ENCODE peak calls at places on chromosomes 1 and 21, in nine cellular contexts. X is transverse colon, T is suprapubic skin, A is GM12891, U is endothelial cell of umbilical vein, R is prostate gland, Y is K562, F is stomach, L is upper lobe of left lung. I is an unnamed sample.

GRCh38 chr1:115674011-115674410 is 32.2 kb downstream of the VANGL1 start:
- DNase-seq in F (no peak), X (no peak), A (no peak), L (no peak), T (no peak), R (no peak), U (no peak), Y (no peak), I (no peak)

GRCh38 chr1:116852367-116852766 is 57.3 kb upstream of the PTGFRN start:
- DNase-seq in F (no peak), L (no peak), A (no peak), Y (no peak), X (no peak), U (no peak), R (no peak), T (no peak), I (no peak)

GRCh38 chr1:67134692-67135091 is at the start of gene C1orf141:
- DNase-seq in X (no peak), Y (no peak), U (peak), L (peak), F (no peak), T (no peak), R (no peak), A (no peak), I (no peak)

GRCh38 chr1:193458628-193459027 is 272.2 kb upstream of the B3GALT2 start:
- DNase-seq in T (no peak), A (no peak), R (no peak), F (no peak), U (no peak), L (no peak), X (no peak), Y (no peak), I (no peak)

GRCh38 chr1:59046730-59047157 is 250.2 kb upstream of the FGGY start:
- DNase-seq in X (peak), T (no peak), R (peak), L (no peak), A (peak), U (peak), Y (no peak), F (peak), I (peak)

GRCh38 chr1:33029921-33030320 is 6.8 kb downstream of the AK2 start:
- DNase-seq in A (no peak), T (no peak), R (no peak), F (no peak), Y (no peak), U (no peak), L (no peak), X (no peak), I (no peak)

GRCh38 chr1:93029317-93029716 is 49.8 kb upstream of the MTF2 start:
- DNase-seq in X (no peak), T (no peak), A (no peak), U (no peak), L (no peak), F (no peak), Y (no peak), R (no peak), I (no peak)

GRCh38 chr1:93352376-93352775 is 6.7 kb downstream of the DR1 start:
- DNase-seq in F (no peak), T (no peak), A (no peak), U (no peak), R (no peak), L (no peak), X (no peak), Y (no peak), I (no peak)

GRCh38 chr1:236523704-236524141 is at the start of gene LGALS8:
- DNase-seq in F (peak), A (peak), Y (peak), R (peak), L (peak), U (peak), X (peak), T (peak), I (peak)
- TF ChIP-seq POLR2AphosphoS5 in F (peak), A (no peak), Y (peak), R (peak), L (peak), U (no peak), X (peak), T (peak), I (no peak)

GRCh38 chr1:88433556-88433955 is 250.5 kb upstream of the PKN2 start:
- DNase-seq in T (no peak), A (no peak), F (no peak), L (no peak), Y (no peak), R (no peak), X (no peak), U (no peak), I (no peak)
- TF ChIP-seq POLR2A in T (no peak), A (no peak), F (no peak), L (no peak), Y (no peak), R (no peak), X (no peak), U (no peak), I (no peak)

DNA sequence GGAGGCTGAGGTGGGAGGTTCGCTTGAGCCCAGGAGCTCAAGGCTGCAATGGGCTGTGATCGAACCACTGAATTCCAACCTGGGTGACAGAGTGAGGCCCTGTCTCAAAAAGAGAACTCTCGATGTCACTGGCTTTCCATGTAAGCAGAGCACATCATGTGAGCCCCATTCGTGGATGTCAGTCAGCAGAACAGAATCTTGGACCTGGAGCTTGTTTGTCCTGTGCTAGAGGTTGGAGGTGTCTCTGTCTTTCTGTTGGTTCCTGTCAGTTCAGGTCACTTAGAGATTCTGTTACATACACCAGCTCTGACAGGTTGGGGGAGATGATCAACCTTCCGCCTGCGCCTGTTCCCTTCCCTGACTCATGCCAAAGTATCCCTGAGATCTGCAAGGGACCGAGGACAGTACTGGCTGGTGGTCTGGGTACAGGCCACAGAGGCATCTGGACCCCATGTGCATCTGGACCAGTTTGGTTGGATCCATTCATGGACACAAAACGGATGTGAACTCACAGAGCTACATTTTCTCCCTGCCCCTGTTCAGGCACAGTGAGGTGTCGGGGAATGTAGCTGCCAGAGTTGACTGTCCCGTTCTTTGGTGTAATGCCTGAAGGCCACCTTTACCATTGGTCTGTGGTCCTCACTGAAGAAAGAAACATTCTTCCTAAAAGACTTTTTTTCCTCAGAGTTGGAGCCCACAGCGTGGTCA is 10.0 kb downstream of the ARF1 start:
- DNase-seq in R (no peak), U (no peak), Y (no peak), X (no peak), F (peak), A (no peak), T (no peak), L (no peak), I (no peak)
- TF ChIP-seq POLR2AphosphoS5 in R (no peak), U (no peak), Y (peak), X (no peak), F (no peak), A (peak), T (no peak), L (no peak), I (peak)

GRCh38 chr1:169745015-169745861 is 11.4 kb upstream of the SELE start:
- DNase-seq in Y (no peak), L (no peak), R (no peak), X (no peak), A (no peak), T (no peak), U (peak), F (no peak), I (no peak)
- TF ChIP-seq POLR2A in Y (no peak), L (no peak), R (no peak), X (no peak), A (no peak), T (no peak), U (no peak), F (no peak), I (no peak)

GRCh38 chr1:156840186-156840585 is 18.7 kb downstream of the INSRR start:
- DNase-seq in R (no peak), Y (no peak), F (no peak), L (no peak), X (no peak), T (no peak), A (no peak), U (no peak), I (no peak)
- TF ChIP-seq POLR2AphosphoS5 in R (no peak), Y (no peak), F (no peak), L (no peak), X (no peak), T (no peak), A (no peak), U (no peak), I (no peak)

DNA sequence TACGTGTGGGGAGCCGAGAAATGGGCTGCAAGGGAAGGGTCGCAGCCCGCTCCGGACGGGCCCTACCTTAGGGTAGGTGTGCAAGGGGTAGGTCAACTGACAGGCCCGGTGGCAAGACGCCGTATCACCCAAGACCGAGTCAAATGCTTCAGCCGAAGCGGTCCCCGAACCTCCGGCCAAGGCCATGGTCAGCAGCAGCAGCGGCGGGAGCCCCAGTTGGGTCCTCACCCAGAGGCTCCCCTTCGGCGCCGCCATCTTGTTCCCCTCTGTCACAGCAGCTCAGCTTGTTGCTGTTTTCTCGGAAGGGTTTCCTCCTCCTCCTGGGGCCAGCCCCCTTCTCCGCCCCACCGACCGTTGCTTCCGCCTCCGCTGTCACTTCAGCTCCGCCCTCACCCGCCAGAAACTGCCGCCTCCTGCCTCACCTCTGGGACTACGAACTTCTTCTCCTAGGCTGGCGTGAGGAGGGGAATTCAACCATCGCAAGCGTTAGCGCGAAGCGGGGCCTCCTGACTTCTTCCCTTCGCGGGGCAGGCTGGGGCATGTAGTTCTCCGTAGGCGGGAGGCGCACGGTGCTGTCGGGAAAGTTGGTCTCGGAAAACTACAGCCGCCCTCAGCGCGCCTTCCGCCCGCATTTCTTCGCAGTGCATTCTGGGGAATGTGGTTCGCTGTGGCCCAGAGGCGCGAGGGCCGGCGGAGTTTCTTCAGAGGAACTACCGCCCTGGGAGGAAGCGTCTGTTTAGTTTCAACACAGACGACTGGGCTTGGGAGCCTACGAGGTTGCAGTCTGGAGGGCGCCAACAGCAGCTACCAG is at the start of the genes TCEANC2 and TMEM59:
- DNase-seq in T (peak), F (peak), R (peak), Y (peak), L (peak), X (peak), U (peak), A (peak), I (peak)
- TF ChIP-seq POLR2A in T (no peak), F (no peak), R (peak), Y (peak), L (peak), X (peak), U (peak), A (peak), I (peak)

DNA sequence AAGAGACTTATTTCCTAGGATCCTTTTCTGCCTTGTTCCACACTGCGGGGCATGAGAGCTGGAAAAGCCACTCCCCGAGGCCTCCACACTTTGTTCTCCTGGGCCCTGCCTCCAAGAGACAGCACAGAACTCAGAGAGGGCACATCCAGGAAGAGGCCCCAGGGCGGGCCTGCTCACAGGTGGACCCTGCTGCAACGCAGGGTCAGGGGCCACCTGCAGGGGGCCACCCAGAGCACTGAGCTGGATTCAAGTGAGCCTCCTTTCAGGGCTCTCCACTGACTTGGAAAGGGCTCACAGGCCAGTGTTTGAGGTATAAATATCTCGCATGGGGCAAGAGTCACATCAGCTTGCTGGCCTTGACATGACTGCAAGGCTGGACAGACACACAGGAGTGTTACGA is 4.8 kb downstream of the RGS16 start:
- DNase-seq in T (no peak), A (no peak), L (peak), X (no peak), Y (peak), U (no peak), F (no peak), R (no peak), I (no peak)
- TF ChIP-seq POLR2AphosphoS5 in T (no peak), A (peak), L (no peak), X (no peak), Y (no peak), U (no peak), F (no peak), R (no peak), I (peak)

GRCh38 chr1:61742620-61743431 is 546 bp downstream of the PATJ start:
- DNase-seq in T (peak), X (peak), U (peak), F (peak), Y (no peak), L (peak), A (peak), R (peak), I (peak)
- TF ChIP-seq POLR2A in T (no peak), X (no peak), U (no peak), F (no peak), Y (no peak), L (no peak), A (no peak), R (peak), I (no peak)

DNA sequence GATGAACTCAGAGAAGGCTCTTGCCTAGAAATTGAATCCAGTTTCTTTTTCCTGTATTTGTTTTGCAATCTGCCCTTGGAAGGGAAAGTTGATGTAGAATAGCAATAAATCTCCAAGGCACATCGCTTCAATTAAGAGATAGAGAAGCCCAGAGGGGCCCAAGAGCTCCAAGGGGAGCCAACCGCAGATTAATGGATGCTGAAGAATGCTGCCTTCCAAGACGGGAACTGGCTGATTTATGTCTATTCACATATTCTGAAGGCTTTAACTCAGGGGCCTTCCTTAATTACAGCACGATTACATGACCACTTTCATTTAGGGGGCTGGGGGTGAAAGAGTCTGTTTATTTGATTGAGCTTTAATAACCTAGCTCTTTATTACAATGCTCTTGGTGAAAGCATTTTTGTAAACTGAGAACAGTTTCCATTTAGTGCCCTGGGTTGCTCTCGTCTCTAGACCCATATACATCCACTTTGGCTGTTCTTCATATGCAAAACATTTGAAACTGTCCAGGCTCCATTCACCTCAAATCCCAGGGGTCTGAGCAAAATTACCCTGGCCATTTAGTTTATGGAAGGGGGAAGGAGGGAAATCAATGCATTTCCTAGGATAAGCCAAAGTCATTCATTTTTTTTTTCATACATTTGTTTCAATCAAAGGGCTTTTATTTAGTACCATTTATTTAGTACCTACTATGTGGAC is 87.4 kb upstream of the CLDN14 start:
- DNase-seq in T (no peak), X (no peak), R (no peak), F (no peak), U (no peak), A (no peak), L (no peak), Y (no peak), I (no peak)
- TF ChIP-seq POLR2AphosphoS5 in T (no peak), X (no peak), R (no peak), F (no peak), U (no peak), A (no peak), L (no peak), Y (no peak), I (no peak)

GRCh38 chr1:159869173-159869572 is 6.7 kb upstream of the VSIG8 start:
- DNase-seq in U (no peak), A (no peak), X (peak), L (no peak), F (no peak), Y (peak), R (no peak), T (no peak), I (no peak)
- TF ChIP-seq POLR2A in U (no peak), A (no peak), X (no peak), L (no peak), F (no peak), Y (no peak), R (no peak), T (no peak), I (no peak)

I was measured in GM12892.